ENCODE peak calls at places on chromosomes 6 and 20, in six cellular contexts. B, V, R, N, I and J are unnamed samples.
A peak's percentile ranks its signal among the peaks of the same experiment; 100 is the strongest.

GRCh38 chr6:104753251-104753650 is 106.5 kb downstream of the HACE1 start:
- DNase-seq in B (no peak), V (peak; percentile 36), R (no peak), N (no peak), I (no peak), J (no peak)

GRCh38 chr6:92848901-92849300 is 570.5 kb downstream of the EPHA7 start:
- DNase-seq in B (no peak), V (no peak), R (no peak), N (no peak), I (no peak), J (no peak)

GRCh38 chr6:149898966-149899365 is 1.1 kb upstream of the RAET1E start:
- DNase-seq in B (peak; percentile 30), V (no peak), R (no peak), N (no peak), I (no peak), J (no peak)

GRCh38 chr6:51410453-51410852 is 591.8 kb downstream of the TFAP2B start:
- DNase-seq in B (no peak), V (no peak), R (no peak), N (no peak), I (no peak), J (no peak)

GRCh38 chr6:101226677-101227135 is 166.8 kb upstream of the GRIK2 start:
- DNase-seq in B (peak; percentile 72), V (peak; percentile 90), R (peak; percentile 73), N (peak; percentile 29), I (no peak), J (peak; percentile 77)

GRCh38 chr6:111418971-111419693 is 63.9 kb downstream of the REV3L start:
- DNase-seq in B (no peak), V (no peak), R (no peak), N (no peak), I (no peak), J (no peak)

GRCh38 chr20:61977387-61977786 is 88.3 kb downstream of the TAF4 start:
- DNase-seq in B (no peak), V (no peak), R (no peak), N (no peak), I (no peak), J (no peak)

GRCh38 chr20:57123139-57123903 is 143.1 kb downstream of the BMP7 start:
- DNase-seq in B (no peak), V (no peak), R (no peak), N (no peak), I (no peak), J (no peak)

GRCh38 chr20:56385130-56385529 is 6.9 kb downstream of the AURKA start:
- DNase-seq in B (no peak), V (no peak), R (no peak), N (no peak), I (no peak), J (no peak)

GRCh38 chr20:45993197-45993951 is 15.3 kb upstream of the MMP9 start:
- DNase-seq in B (no peak), V (no peak), R (peak; percentile 48), N (no peak), I (no peak), J (no peak)

GRCh38 chr6:108260126-108260808 is 573 bp downstream of the SNX3 start:
- DNase-seq in B (peak; percentile 83), V (peak; percentile 40), R (peak; percentile 41), N (peak; percentile 55), I (no peak), J (no peak)

GRCh38 chr6:45387236-45387635 is 9.5 kb upstream of the SUPT3H start:
- DNase-seq in B (no peak), V (no peak), R (no peak), N (no peak), I (no peak), J (no peak)

GRCh38 chr6:125753218-125753936 is 3.9 kb downstream of the HEY2 start:
- DNase-seq in B (peak; percentile 60), V (no peak), R (peak; percentile 55), N (peak; percentile 43), I (no peak), J (no peak)

GRCh38 chr20:8946036-8946926 is 122.6 kb upstream of the PLCB4 start:
- DNase-seq in B (no peak), V (no peak), R (no peak), N (no peak), I (no peak), J (no peak)

GRCh38 chr6:154298297-154298696 is 58.3 kb downstream of the IPCEF1 start:
- DNase-seq in B (no peak), V (no peak), R (peak; percentile 27), N (peak; percentile 7), I (no peak), J (no peak)

GRCh38 chr20:38692436-38693411 is 31.6 kb upstream of the SLC32A1 start:
- DNase-seq in B (peak; percentile 80), V (peak; percentile 79), R (peak; percentile 75), N (peak; percentile 63), I (no peak), J (peak; percentile 84)

GRCh38 chr6:72826744-72827438 is 205.0 kb downstream of the KCNQ5 start:
- DNase-seq in B (no peak), V (no peak), R (no peak), N (no peak), I (no peak), J (no peak)

GRCh38 chr6:127966616-127967015 is 65.8 kb upstream of the THEMIS start:
- DNase-seq in B (no peak), V (no peak), R (no peak), N (no peak), I (no peak), J (no peak)

GRCh38 chr20:4067600-4068261 is 52.4 kb upstream of the RNF24 start:
- DNase-seq in B (no peak), V (no peak), R (no peak), N (no peak), I (no peak), J (no peak)

GRCh38 chr6:73263570-73263909 is 544 bp upstream of the KHDC1 start:
- DNase-seq in B (peak; percentile 59), V (no peak), R (peak; percentile 14), N (no peak), I (no peak), J (no peak)

GRCh38 chr6:5765141-5765760 is 241.5 kb downstream of the NRN1 start:
- DNase-seq in B (no peak), V (peak; percentile 31), R (no peak), N (no peak), I (no peak), J (no peak)

GRCh38 chr6:105810105-105810921 is 275.8 kb upstream of the PRDM1 start:
- DNase-seq in B (no peak), V (no peak), R (peak; percentile 31), N (peak; percentile 73), I (no peak), J (no peak)

GRCh38 chr20:62991196-62991807 is 15.5 kb downstream of the BHLHE23 start:
- DNase-seq in B (no peak), V (no peak), R (no peak), N (no peak), I (no peak), J (no peak)

GRCh38 chr20:21564127-21564773 is 50.4 kb upstream of the NKX2-2 start:
- DNase-seq in B (no peak), V (no peak), R (peak; percentile 40), N (no peak), I (no peak), J (no peak)

GRCh38 chr20:4469910-4470309 is 251.8 kb upstream of the PRND start:
- DNase-seq in B (no peak), V (no peak), R (no peak), N (no peak), I (no peak), J (no peak)

GRCh38 chr6:136486357-136486756 is 63.9 kb downstream of the MAP7 start:
- DNase-seq in B (no peak), V (no peak), R (no peak), N (no peak), I (no peak), J (no peak)

GRCh38 chr6:156662025-156662445 is 115.1 kb upstream of the ARID1B start:
- DNase-seq in B (peak; percentile 83), V (peak; percentile 91), R (no peak), N (no peak), I (peak; percentile 87), J (peak; percentile 61)

GRCh38 chr6:90222008-90222407 is 74.6 kb downstream of the BACH2 start:
- DNase-seq in B (no peak), V (no peak), R (no peak), N (no peak), I (no peak), J (no peak)

GRCh38 chr20:23273776-23274175 is 76.8 kb upstream of the NXT1 start:
- DNase-seq in B (no peak), V (no peak), R (no peak), N (no peak), I (no peak), J (no peak)

GRCh38 chr20:32019563-32020463 is 9.6 kb downstream of the CCM2L start:
- DNase-seq in B (no peak), V (no peak), R (no peak), N (no peak), I (no peak), J (no peak)

GRCh38 chr6:90492369-90492768 is 94.5 kb downstream of the MAP3K7 start:
- DNase-seq in B (no peak), V (no peak), R (no peak), N (no peak), I (no peak), J (no peak)

GRCh38 chr6:116580198-116580597 is 8.9 kb downstream of the RWDD1 start:
- DNase-seq in B (no peak), V (no peak), R (no peak), N (no peak), I (no peak), J (no peak)

GRCh38 chr6:33014841-33015634 is 5.6 kb upstream of the HLA-DOA start:
- DNase-seq in B (peak; percentile 93), V (peak; percentile 60), R (peak; percentile 88), N (peak; percentile 72), I (no peak), J (peak; percentile 68)

GRCh38 chr6:129766959-129767728 is 57.2 kb upstream of the ARHGAP18 start:
- DNase-seq in B (no peak), V (peak; percentile 77), R (peak; percentile 85), N (peak; percentile 78), I (no peak), J (no peak)

GRCh38 chr6:32175711-32176475 is at the start of gene AGPAT1:
- DNase-seq in B (peak; percentile 98), V (peak; percentile 97), R (peak; percentile 97), N (peak; percentile 92), I (peak; percentile 98), J (no peak)

GRCh38 chr6:170035896-170036295 is 255.0 kb downstream of the DLL1 start:
- DNase-seq in B (no peak), V (no peak), R (no peak), N (no peak), I (no peak), J (no peak)
- H3K9me3 ChIP-seq in B (no peaks in the 10 kb centered on the region), V (no peaks in the 10 kb centered on the region), R (no peaks in the 10 kb centered on the region), N (no peaks in the 10 kb centered on the region), I (peaks cover 6% of the 10 kb centered on the region), J (no peaks in the 10 kb centered on the region)

GRCh38 chr6:148761532-148761951 is 14.7 kb downstream of the UST start:
- DNase-seq in B (no peak), V (no peak), R (no peak), N (no peak), I (no peak), J (no peak)
- H3K27ac ChIP-seq in B (no peak overlapping the region), V (no peak overlapping the region), R (no peak overlapping the region), N (no peak overlapping the region), I (peak overlapping the region; percentile 65), J (no peak overlapping the region)

GRCh38 chr6:98823428-98823827 is 10.9 kb upstream of the POU3F2 start:
- DNase-seq in B (no peak), V (no peak), R (no peak), N (no peak), I (no peak), J (no peak)
- H3K27me3 ChIP-seq in B (no peaks in the 10 kb centered on the region), V (peaks cover 34% of the 10 kb centered on the region), R (no peaks in the 10 kb centered on the region), N (no peaks in the 10 kb centered on the region), I (peaks cover 50% of the 10 kb centered on the region), J (peaks cover 27% of the 10 kb centered on the region)

GRCh38 chr6:163038317-163038716 is 310.5 kb downstream of the PACRG start:
- DNase-seq in B (no peak), V (no peak), R (no peak), N (no peak), I (no peak), J (no peak)
- H3K9me3 ChIP-seq in B (peaks cover 10% of the 10 kb centered on the region), V (no peaks in the 10 kb centered on the region), R (no peaks in the 10 kb centered on the region), N (no peaks in the 10 kb centered on the region), I (no peaks in the 10 kb centered on the region), J (no peaks in the 10 kb centered on the region)